ENCODE peak calls at places on chromosomes 13 and 19, in five cellular contexts. B is IMR-90, I is neural progenitor cell, H is colonic mucosa, Y is SK-N-SH. D is an unnamed sample.

GRCh38 chr19:11767633-11768133 is 883 bp downstream of the ZNF441 start:
- DNase-seq in H (peak), I (peak), Y (peak), B (peak), D (no peak)

GRCh38 chr19:58559275-58560006 is 1.0 kb upstream of the UBE2M start:
- DNase-seq in I (peak), Y (peak), B (peak), H (peak), D (peak)

GRCh38 chr19:38335949-38336637 is 463 bp downstream of the CATSPERG start:
- DNase-seq in H (peak), Y (peak), B (peak), I (peak), D (peak)

GRCh38 chr19:46753420-46754155 is 7.3 kb upstream of the STRN4 start:
- DNase-seq in H (peak), Y (peak), B (no peak), I (peak), D (no peak)

GRCh38 chr13:99572921-99573320 is 71.6 kb downstream of the TM9SF2 start:
- DNase-seq in Y (no peak), I (no peak), H (no peak), B (no peak), D (no peak)

GRCh38 chr19:660793-661426 is 2.1 kb downstream of the RNF126 start:
- DNase-seq in Y (no peak), B (no peak), I (no peak), H (peak), D (no peak)

GRCh38 chr13:20394506-20394905 is 131.2 kb downstream of the CRYL1 start:
- DNase-seq in B (no peak), I (no peak), H (no peak), Y (no peak), D (no peak)

GRCh38 chr13:110711778-110712070 is 1.8 kb upstream of the ING1 start:
- DNase-seq in H (peak), B (no peak), Y (no peak), I (peak), D (no peak)

GRCh38 chr13:50128406-50129048 is 113.3 kb downstream of the KCNRG start:
- DNase-seq in Y (no peak), B (no peak), H (no peak), I (peak), D (peak)

DNA sequence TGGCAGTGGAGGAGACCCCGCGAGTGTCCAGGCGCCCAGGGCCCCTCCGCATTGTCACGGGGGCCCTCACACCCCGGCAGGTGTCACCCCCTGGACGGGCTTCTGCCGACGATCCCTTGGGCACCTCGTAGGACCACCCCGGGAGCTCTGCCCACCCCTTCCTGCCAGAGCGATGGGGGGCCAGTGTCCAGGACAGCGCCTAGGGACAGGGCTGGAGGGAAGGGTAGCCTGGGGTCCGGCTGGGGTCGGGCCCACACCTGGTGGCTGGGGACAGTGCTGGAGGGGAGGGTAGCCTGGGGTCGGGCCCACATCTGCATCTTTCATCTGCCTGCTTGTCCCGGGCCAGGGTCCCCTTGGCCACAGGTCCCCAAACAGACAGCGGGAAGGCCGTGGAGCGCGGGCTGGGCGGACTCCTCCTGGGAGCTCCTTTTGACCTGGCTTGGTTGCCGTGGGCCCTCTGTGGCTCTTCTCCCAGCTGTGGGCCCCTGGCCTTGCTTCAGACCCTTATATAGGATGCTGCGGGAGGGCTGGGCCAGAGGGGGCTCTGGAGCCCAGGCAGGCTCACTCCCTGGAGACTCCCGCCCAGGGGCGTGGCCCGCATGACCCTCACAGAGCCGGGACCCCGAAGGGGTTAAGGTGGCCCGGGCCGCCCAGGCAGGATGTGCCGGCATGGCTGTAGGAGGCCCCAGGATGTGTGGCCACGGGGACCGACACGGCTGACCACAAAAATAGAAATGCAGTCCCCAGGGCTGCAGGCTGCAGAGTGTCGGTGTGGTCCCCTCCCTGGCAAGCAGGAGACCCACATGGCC is 74.1 kb upstream of the MCF2L start:
- DNase-seq in H (no peak), Y (peak), I (peak), B (no peak), D (peak)
- H3K9ac ChIP-seq in H (peak), Y (no peak), I (peak), B (no peak), D (peak)

GRCh38 chr19:13022111-13022858 is 27.0 kb downstream of the NFIX start:
- DNase-seq in Y (no peak), I (no peak), B (peak), H (no peak), D (no peak)
- H3K9ac ChIP-seq in Y (peak), I (no peak), B (peak), H (peak), D (no peak)

GRCh38 chr13:33323766-33324525 is 38.4 kb upstream of the STARD13 start:
- DNase-seq in Y (no peak), H (no peak), I (no peak), B (peak), D (no peak)

GRCh38 chr13:33322965-33323668 is 37.6 kb upstream of the STARD13 start:
- DNase-seq in I (no peak), B (no peak), H (no peak), Y (no peak), D (no peak)

GRCh38 chr13:33319859-33320258 is 34.3 kb upstream of the STARD13 start:
- DNase-seq in B (no peak), I (no peak), Y (no peak), H (no peak), D (no peak)

GRCh38 chr13:33321686-33322473 is 36.3 kb upstream of the STARD13 start:
- DNase-seq in I (no peak), B (peak), H (no peak), Y (no peak), D (no peak)

DNA sequence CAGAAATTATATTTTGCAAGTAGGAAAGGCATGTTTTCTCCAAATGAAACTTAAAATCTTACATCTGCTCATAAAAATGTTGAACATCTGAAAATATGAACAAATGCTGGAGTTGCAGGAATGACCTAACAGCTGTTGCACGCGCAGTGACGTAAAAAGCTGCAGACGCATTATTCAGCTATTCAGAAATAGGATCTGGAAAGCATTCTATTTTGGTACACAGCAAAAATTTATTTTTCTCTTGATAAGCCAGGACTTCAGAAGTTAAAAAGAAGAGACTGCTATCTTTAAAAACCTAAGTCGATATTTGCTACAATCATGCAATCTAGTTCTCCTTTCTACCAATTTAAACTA is 36.9 kb upstream of the STARD13 start:
- DNase-seq in H (no peak), Y (no peak), B (peak), I (no peak), D (no peak)
- H3K9ac ChIP-seq in H (no peak), Y (no peak), B (peak), I (no peak), D (no peak)

GRCh38 chr19:41801031-41801430 is 4.6 kb downstream of the CEACAM3 start:
- DNase-seq in Y (no peak), B (no peak), I (no peak), H (no peak), D (no peak)
- H3K9ac ChIP-seq in Y (no peak), B (no peak), I (no peak), H (no peak), D (no peak)

DNA sequence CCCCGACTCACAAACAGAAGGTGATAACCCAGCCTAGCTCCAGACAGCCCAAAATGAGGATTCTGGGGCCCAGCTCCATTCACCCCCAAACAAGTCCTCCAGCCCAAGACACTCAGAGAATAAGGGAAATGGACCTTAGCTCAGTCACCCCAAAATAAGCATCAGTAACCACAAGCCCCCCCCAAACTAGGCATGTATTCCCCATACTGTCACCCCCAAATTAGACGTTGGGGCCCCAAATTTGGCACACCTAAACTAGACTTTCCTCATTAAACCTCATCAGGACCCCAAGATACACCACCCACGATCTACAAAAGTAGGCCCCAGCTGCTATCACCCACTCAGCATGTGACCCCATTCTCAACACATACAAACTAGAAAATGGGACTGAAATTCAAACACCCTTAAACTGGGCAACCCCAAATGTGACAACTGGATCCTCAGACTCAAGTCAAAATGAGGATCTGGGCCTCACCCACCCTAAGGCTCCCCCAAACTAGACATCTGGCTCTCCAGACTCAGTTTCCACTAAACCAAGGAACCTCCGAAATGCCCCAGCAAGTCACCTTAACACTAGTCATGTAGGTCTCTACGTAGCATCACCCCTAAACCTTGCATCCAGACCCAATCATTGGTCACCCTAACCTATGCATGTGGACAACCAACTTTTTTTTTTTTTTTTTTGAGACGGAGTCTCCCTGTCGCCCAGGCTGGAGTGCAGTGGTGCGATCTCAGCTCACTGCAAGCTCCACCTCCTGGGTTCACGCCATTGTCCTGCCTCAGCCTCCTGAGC is 13.4 kb upstream of the ERFL start:
- DNase-seq in I (no peak), H (no peak), B (no peak), Y (no peak), D (no peak)
- H3K9ac ChIP-seq in I (no peak), H (no peak), B (no peak), Y (no peak), D (no peak)